ENCODE peak calls at places on chromosomes 5 and 9, in five cellular contexts. H, A, U, P and D are unnamed samples.

GRCh38 chr5:54902817-54903473 is 82.4 kb downstream of the ESM1 start:
- DNase-seq in H (no peak), P (no peak), U (no peak), A (peak; percentile 78), D (no peak)

GRCh38 chr5:9033524-9033923 is 512.4 kb downstream of the SEMA5A start:
- DNase-seq in P (no peak), H (no peak), A (no peak), U (no peak), D (no peak)

GRCh38 chr9:123322771-123323481 is 33.1 kb upstream of the CRB2 start:
- DNase-seq in P (no peak), H (no peak), A (no peak), U (no peak), D (no peak)

GRCh38 chr9:137049544-137050449 is 3.8 kb upstream of the NPDC1 start:
- DNase-seq in P (no peak), H (peak; percentile 78), A (no peak), U (no peak), D (no peak)

GRCh38 chr5:176501333-176501732 is 35.9 kb downstream of the RNF44 start:
- DNase-seq in P (no peak), U (no peak), H (no peak), A (no peak), D (no peak)

GRCh38 chr5:168592014-168592368 is 12.8 kb upstream of the PANK3 start:
- DNase-seq in H (no peak), A (no peak), U (no peak), P (peak; percentile 98), D (no peak)

GRCh38 chr5:63053019-63053638 is 474.5 kb downstream of the LRRC70 start:
- DNase-seq in P (no peak), H (no peak), U (no peak), A (no peak), D (no peak)

GRCh38 chr9:135960328-135961276 is 571 bp downstream of the UBAC1 start:
- DNase-seq in A (no peak), H (no peak), U (no peak), P (no peak), D (no peak)

GRCh38 chr5:58184910-58185309 is 275.0 kb downstream of the PLK2 start:
- DNase-seq in H (no peak), A (no peak), P (no peak), U (no peak), D (no peak)

GRCh38 chr5:9351535-9351934 is 194.3 kb downstream of the SEMA5A start:
- DNase-seq in U (no peak), P (no peak), H (no peak), A (no peak), D (no peak)

GRCh38 chr5:84227221-84227620 is 157.5 kb downstream of the EDIL3 start:
- DNase-seq in A (no peak), H (no peak), U (no peak), P (no peak), D (no peak)

GRCh38 chr5:64872044-64872443 is 103.3 kb downstream of the CWC27 start:
- DNase-seq in A (no peak), H (no peak), P (no peak), U (no peak), D (no peak)

GRCh38 chr5:10317825-10318682 is 10.4 kb upstream of the CMBL start:
- DNase-seq in U (no peak), A (peak; percentile 20), H (no peak), P (no peak), D (no peak)

GRCh38 chr5:68911840-68912690 is 181.7 kb upstream of the SLC30A5 start:
- DNase-seq in P (peak; percentile 6), H (no peak), A (no peak), U (no peak), D (no peak)

DNA sequence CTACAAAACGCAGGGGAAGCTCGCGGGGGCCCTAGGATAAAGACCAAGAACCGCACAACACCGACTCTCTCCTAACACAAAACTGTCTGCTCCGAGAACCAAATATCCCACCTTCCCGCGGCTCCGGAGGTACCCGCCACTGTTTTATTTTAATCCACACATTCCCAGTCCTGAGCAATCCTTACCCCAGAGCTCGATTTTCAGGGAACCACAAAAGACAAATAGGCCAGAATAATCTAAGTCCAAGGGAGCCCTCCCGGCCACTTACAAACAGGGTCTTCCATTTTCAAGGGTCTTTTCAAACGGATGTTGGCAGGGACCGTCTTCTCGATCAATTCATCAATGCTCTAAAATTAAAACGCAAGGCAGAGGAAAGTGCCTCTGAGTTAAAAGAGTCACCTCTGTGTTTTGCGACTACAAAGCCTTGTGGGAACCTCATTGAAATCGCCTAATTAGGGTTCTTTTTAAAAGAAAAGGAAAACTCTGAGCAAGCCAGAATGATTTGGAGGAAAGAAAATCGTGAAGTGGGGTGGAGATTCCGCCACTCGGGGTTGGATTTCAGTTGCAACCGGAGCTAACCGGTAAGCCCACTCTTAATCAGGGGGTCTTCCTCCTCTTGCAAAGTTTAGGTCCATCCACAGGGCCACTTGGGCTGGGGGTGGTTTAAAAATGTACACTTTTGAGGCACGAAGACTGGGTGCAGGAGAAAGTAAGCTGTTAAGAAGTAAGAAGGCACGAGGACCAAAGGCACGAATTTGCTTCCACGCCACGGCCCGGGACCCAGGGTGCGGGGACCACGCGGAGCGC is 980 bp downstream of the GLDC start:
- DNase-seq in P (no peak), H (no peak), U (no peak), A (no peak), D (no peak)
- TF ChIP-seq SUZ12 in P (no peak), H (no peak), U (no peak), A (no peak), D (peak; percentile 16)

GRCh38 chr9:115591584-115591984 is 473.6 kb upstream of the TNC start:
- DNase-seq in U (peak; percentile 88), A (peak; percentile 5), H (peak; percentile 69), P (peak; percentile 74), D (peak; percentile 48)

GRCh38 chr9:115596743-115597080 is 478.8 kb upstream of the TNC start:
- DNase-seq in A (no peak), H (no peak), U (no peak), P (no peak), D (no peak)

GRCh38 chr9:115595951-115596742 is 478.2 kb upstream of the TNC start:
- DNase-seq in H (no peak), U (no peak), A (no peak), P (no peak), D (no peak)

GRCh38 chr9:115594551-115594950 is 476.6 kb upstream of the TNC start:
- DNase-seq in A (no peak), H (no peak), U (no peak), P (no peak), D (no peak)

GRCh38 chr9:115593587-115594091 is 475.7 kb upstream of the TNC start:
- DNase-seq in P (peak; percentile 4), A (no peak), H (peak; percentile 32), U (peak; percentile 25), D (peak; percentile 49)
- TF ChIP-seq SUZ12 in P (no peak), A (no peak), H (no peak), U (no peak), D (no peak)

GRCh38 chr5:150512368-150512747 is 4.4 kb downstream of the NDST1 start:
- DNase-seq in H (no peak), U (no peak), A (no peak), P (no peak), D (no peak)

GRCh38 chr5:150513375-150514309 is 5.7 kb downstream of the NDST1 start:
- DNase-seq in A (no peak), H (no peak), P (no peak), U (no peak), D (no peak)

GRCh38 chr5:150510460-150511263 is 2.7 kb downstream of the NDST1 start:
- DNase-seq in U (no peak), P (peak; percentile 92), A (no peak), H (no peak), D (no peak)

GRCh38 chr5:150509992-150510391 is 2.1 kb downstream of the NDST1 start:
- DNase-seq in H (no peak), A (no peak), U (no peak), P (no peak), D (no peak)

GRCh38 chr5:150511641-150512367 is 3.9 kb downstream of the NDST1 start:
- DNase-seq in P (no peak), A (no peak), H (no peak), U (no peak), D (no peak)
- TF ChIP-seq SUZ12 in P (no peak), A (no peak), H (no peak), U (no peak), D (no peak)

GRCh38 chr5:148290271-148291195 is 21.7 kb upstream of the SPINK7 start:
- DNase-seq in H (peak; percentile 10), U (no peak), A (no peak), P (peak; percentile 21), D (no peak)
- TF ChIP-seq SUZ12 in H (no peak), U (no peak), A (no peak), P (no peak), D (no peak)

DNA sequence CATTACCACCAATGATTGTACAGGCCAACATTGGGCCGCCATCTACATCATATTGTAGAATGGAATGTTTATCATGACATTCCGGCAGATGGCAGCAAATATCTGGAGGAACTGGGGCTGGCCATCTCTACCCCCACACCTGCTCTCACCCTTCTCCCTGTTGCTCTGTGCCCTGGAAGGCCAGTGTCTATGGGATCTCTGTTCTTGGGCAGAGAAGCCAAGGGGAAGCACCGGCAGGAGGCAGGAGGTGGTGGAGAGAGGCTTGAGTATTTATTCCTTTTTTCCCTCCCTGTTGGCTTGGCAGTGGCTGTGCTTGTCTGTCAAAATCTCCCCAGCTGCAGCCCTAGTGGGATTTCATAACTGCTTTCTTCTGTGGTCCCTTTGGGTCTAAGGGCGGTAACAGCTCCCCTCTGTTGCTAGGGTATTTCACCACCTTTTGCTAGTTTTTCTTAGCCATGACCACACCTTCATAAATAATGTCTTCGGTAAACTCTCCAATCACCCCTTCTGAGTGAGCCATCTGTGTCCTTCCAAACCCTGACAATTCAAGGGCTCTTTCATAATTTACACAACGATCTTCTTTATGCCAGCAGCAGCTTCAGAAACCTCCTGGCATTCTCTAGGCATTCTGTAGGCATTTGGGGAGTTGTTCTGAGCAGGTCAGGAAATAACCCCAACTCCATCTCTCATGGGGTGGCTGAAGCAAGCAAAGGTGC is 225.8 kb downstream of the MELK start:
- DNase-seq in A (no peak), P (peak; percentile 24), H (peak; percentile 56), U (no peak), D (no peak)
- TF ChIP-seq SUZ12 in A (no peak), P (no peak), H (no peak), U (no peak), D (no peak)

GRCh38 chr5:132457371-132458225 is 33.0 kb downstream of the IRF1 start:
- DNase-seq in H (no peak), U (no peak), P (peak; percentile 23), A (no peak), D (no peak)
- TF ChIP-seq SUZ12 in H (no peak), U (no peak), P (no peak), A (no peak), D (no peak)